ENCODE peak calls at places on chromosomes 5 and 9, in five cellular contexts. T is A549; E is CD8-positive, alpha-beta T cell; S is colonic mucosa; C is brain microvascular endothelial cell. N is an unnamed sample.

GRCh38 chr9:114288233-114289051 is 34.5 kb upstream of the ORM1 start:
- DNase-seq in T (peak; percentile 73), E (no peak), S (no peak), C (peak; percentile 63), N (peak; percentile 87)

GRCh38 chr9:134678671-134679443 is 37.3 kb downstream of the COL5A1 start:
- DNase-seq in T (no peak), E (no peak), S (no peak), C (no peak), N (no peak)

GRCh38 chr5:67002832-67003231 is 193.8 kb downstream of the CD180 start:
- DNase-seq in T (no peak), E (no peak), S (no peak), C (no peak), N (no peak)

GRCh38 chr5:60670764-60671163 is 29.2 kb downstream of the DEPDC1B start:
- DNase-seq in T (no peak), E (no peak), S (no peak), C (no peak), N (no peak)

GRCh38 chr9:6428940-6429889 is 16.2 kb downstream of the UHRF2 start:
- DNase-seq in T (no peak), E (no peak), S (no peak), C (no peak), N (no peak)

GRCh38 chr9:90538566-90538965 is 104.1 kb downstream of the DIRAS2 start:
- DNase-seq in T (no peak), E (no peak), S (no peak), C (no peak), N (no peak)

GRCh38 chr5:64594601-64595518 is 89.0 kb downstream of the RGS7BP start:
- DNase-seq in T (peak; percentile 25), E (no peak), S (no peak), C (no peak), N (peak; percentile 15)

GRCh38 chr9:130117816-130118632 is 54.2 kb upstream of the NCS1 start:
- DNase-seq in T (no peak), E (no peak), S (no peak), C (peak; percentile 21), N (no peak)

GRCh38 chr9:109264865-109265532 is 55.9 kb downstream of the EPB41L4B start:
- DNase-seq in T (no peak), E (no peak), S (peak; percentile 82), C (no peak), N (no peak)

GRCh38 chr5:146633273-146633672 is 117.3 kb upstream of the GPR151 start:
- DNase-seq in T (no peak), E (no peak), S (no peak), C (no peak), N (no peak)

GRCh38 chr9:131473198-131473885 is 29.4 kb upstream of the POMT1 start:
- DNase-seq in T (no peak), E (no peak), S (no peak), C (no peak), N (no peak)

GRCh38 chr5:150642991-150643710 is 2.7 kb downstream of the SYNPO start:
- DNase-seq in T (no peak), E (no peak), S (no peak), C (peak; percentile 33), N (no peak)

GRCh38 chr5:109191153-109191558 is 218.6 kb downstream of the PJA2 start:
- DNase-seq in T (peak; percentile 34), E (no peak), S (peak; percentile 39), C (peak; percentile 74), N (peak; percentile 71)

DNA sequence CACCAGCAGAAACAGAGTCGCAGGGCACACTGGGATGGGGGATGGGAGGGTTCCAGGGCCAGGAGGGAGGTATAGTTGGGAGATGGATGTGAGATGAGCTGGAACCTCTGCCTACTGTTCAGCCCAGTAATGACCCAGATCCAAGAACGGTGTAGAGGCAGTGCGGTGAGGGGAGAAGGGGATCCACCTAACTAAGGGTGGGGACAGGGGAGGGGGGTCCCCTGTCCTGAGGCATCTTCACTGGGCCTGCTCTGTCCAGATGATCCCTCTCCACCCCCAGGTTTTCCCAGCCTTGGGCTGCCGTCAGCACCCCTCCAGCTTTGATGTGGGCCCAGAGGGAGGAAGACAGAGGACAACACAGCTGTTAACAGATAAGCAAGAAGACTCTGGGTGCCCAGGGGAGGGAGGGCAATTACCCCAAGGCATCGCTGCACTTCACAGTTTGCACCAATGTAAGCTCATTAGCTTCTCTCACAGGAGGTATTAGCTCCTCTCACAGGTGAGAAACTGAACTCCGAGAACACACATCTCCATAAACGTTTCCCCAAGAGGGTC is 19.3 kb downstream of the BICD2 start:
- DNase-seq in T (no peak), E (no peak), S (no peak), C (no peak), N (no peak)
- TF ChIP-seq CTCF in T (no peak), E (no peak), S (no peak), C (no peak), N (no peak)

DNA sequence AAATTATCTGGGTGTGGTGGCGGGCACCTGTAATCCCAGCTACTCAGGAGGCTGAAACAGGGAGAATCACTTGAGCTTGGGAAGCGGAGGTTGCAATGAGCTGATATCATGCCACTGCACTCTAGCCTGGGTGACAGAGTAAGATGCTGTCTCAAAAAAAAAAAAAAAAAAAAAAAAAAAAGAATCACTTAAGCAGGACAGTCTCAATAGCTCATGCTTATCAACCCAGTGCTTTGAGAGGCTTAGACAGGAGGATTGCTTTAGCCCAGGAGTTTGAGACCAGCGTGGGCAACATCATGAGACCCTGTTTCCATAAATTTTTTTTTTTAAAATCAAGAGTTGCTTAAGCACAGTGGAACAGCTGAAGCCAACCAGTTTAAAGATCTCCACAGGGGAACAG is 42.6 kb downstream of the LEAP2 start:
- DNase-seq in T (no peak), E (no peak), S (no peak), C (no peak), N (no peak)
- H3K27ac ChIP-seq in T (no peak overlapping the region), E (no peak overlapping the region), S (no peak overlapping the region), C (peak overlapping the region; percentile 67), N (no peak overlapping the region)

DNA sequence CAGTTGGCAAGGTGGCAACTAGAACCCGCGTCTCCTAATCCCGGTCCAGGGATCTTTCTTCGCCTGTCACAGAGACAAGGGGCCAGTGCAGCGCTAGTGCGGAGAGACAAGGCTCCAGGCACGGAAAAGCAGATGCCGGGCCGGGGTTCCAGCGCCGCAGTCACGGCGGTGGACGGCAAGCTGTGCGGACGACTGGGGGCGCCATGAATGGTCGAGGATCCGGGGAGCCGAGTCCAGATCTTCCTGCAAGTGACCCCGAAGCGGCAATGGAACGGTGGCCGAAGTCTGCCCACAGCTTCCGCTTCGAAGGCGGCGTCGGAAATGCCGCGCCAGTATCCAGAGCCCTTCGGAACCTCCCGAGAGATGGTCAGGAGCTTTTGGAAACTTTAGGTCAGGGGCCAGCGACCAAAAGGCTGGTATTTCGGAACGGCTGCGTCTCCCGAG is 625 bp upstream of the FAF2 start:
- DNase-seq in T (no peak), E (peak; percentile 14), S (no peak), C (no peak), N (peak; percentile 53)
- TF ChIP-seq CTCF in T (no peak), E (no peak), S (no peak), C (no peak), N (no peak)

DNA sequence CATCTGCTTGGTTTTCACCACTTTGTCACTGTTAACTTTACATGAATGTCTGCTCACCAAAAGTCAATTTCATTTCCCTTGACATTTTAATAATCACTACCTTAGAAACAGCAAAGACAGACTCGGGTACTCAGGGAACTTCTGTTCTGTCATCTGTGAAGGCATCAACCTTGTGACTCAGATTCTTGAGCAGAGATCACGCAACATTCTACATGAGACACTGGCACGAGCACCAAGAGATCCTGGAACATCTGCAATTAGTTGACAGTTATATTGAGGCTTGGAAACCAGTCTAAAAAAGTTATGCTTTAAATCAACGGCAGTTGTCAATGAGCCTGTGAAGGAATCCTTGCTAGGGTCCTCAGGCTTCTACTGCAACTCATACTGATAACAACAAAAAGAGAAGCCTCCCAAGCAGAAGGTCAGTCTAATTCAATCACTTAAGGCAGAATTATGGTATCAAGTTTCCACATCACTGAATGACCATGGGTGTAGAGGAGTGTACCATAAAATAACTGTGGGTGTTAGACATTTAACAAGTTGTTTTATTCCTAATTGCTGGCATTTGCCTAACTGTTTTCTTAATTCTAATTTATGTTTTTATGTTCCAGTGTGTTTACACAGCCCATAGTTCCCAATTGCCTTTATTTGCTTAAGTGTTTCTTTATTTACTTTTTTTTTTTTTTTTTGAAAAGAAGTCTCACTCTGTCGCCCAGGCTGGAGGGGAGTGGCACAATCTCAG is 3.3 kb upstream of the PBX3 start:
- DNase-seq in T (no peak), E (no peak), S (no peak), C (no peak), N (no peak)
- H3K27ac ChIP-seq in T (no peak overlapping the region), E (no peak overlapping the region), S (no peak overlapping the region), C (no peak overlapping the region), N (no peak overlapping the region)

GRCh38 chr9:20623748-20624124 is 1.4 kb upstream of the MLLT3 start:
- DNase-seq in T (no peak), E (no peak), S (no peak), C (no peak), N (no peak)

GRCh38 chr9:20621553-20622329 is 558 bp downstream of the MLLT3 start:
- DNase-seq in T (peak; percentile 86), E (peak; percentile 72), S (peak; percentile 83), C (peak; percentile 59), N (peak; percentile 54)

GRCh38 chr9:20620658-20621552 is 1.4 kb downstream of the MLLT3 start:
- DNase-seq in T (peak; percentile 26), E (peak; percentile 47), S (peak; percentile 57), C (peak; percentile 22), N (peak; percentile 21)

GRCh38 chr9:20623021-20623747 is 885 bp upstream of the MLLT3 start:
- DNase-seq in T (no peak), E (peak; percentile 47), S (peak; percentile 69), C (peak; percentile 14), N (peak; percentile 34)

GRCh38 chr9:20622330-20623020 is at the start of gene MLLT3:
- DNase-seq in T (peak; percentile 96), E (peak; percentile 95), S (peak; percentile 98), C (peak; percentile 94), N (peak; percentile 98)
- TF ChIP-seq CTCF in T (no peak), E (no peak), S (no peak), C (no peak), N (no peak)

GRCh38 chr9:36551868-36552267 is 20.8 kb upstream of the MELK start:
- DNase-seq in T (no peak), E (no peak), S (no peak), C (no peak), N (no peak)
- H3K27ac ChIP-seq in T (no peak overlapping the region), E (no peak overlapping the region), S (no peak overlapping the region), C (no peak overlapping the region), N (no peak overlapping the region)

DNA sequence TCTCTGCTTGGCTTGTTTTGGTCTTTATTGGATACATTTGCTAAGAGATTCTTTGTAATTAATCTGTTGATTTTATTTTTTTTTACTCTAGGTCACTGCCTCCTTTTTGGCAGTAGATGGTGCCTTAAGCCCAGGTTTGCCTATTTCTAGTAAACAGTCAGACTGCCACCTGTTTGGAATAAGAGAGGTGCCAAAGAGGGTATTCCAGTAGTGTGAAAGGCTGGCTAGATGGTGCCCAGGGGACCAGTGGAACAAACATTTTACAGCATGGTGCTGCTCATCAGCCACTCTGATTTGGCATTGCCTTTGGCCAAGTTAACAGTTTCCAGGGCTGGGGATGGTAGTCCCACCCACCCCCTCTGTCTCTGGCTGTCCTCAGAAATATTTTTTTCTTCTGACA is 36.7 kb upstream of the FBXL7 start:
- DNase-seq in T (peak; percentile 7), E (no peak), S (no peak), C (peak; percentile 13), N (no peak)
- TF ChIP-seq CTCF in T (peak; percentile 37), E (no peak), S (no peak), C (peak; percentile 60), N (no peak)